ENCODE peak calls at places on chromosome 17, in five cellular contexts. One of them, this sample, is unnamed.

GRCh38 chr17:56096026-56096807 is 57.1 kb upstream of the ANKFN1 start:
- DNase-seq in RWPE1: no peak
- DNase-seq in astrocyte of the spinal cord: peak; percentile 38
- DNase-seq in uterus: no peak
- DNase-seq in CD4-positive, alpha-beta T cell: no peak
- DNase-seq in this sample: no peak

GRCh38 chr17:20927586-20927985 is 115.2 kb downstream of the USP22 start:
- DNase-seq in RWPE1: no peak
- DNase-seq in astrocyte of the spinal cord: no peak
- DNase-seq in uterus: peak; percentile 67
- DNase-seq in CD4-positive, alpha-beta T cell: no peak
- DNase-seq in this sample: no peak

GRCh38 chr17:40547079-40547784 is 18.0 kb downstream of the CCR7 start:
- DNase-seq in RWPE1: peak; percentile 82
- DNase-seq in astrocyte of the spinal cord: peak; percentile 26
- DNase-seq in uterus: peak; percentile 22
- DNase-seq in CD4-positive, alpha-beta T cell: peak; percentile 60
- DNase-seq in this sample: no peak

GRCh38 chr17:53570731-53571130 is 252.0 kb upstream of the KIF2B start:
- DNase-seq in RWPE1: no peak
- DNase-seq in astrocyte of the spinal cord: no peak
- DNase-seq in uterus: no peak
- DNase-seq in CD4-positive, alpha-beta T cell: no peak
- DNase-seq in this sample: no peak

GRCh38 chr17:81004336-81005015 is 12.8 kb downstream of the CHMP6 start:
- DNase-seq in RWPE1: no peak
- DNase-seq in astrocyte of the spinal cord: no peak
- DNase-seq in uterus: no peak
- DNase-seq in CD4-positive, alpha-beta T cell: no peak
- DNase-seq in this sample: no peak

GRCh38 chr17:48642059-48642842 is 16.1 kb upstream of the HOXB9 start:
- DNase-seq in RWPE1: no peak
- DNase-seq in astrocyte of the spinal cord: peak; percentile 59
- DNase-seq in uterus: no peak
- DNase-seq in CD4-positive, alpha-beta T cell: no peak
- DNase-seq in this sample: no peak

GRCh38 chr17:57931488-57932137 is 23.6 kb downstream of the CUEDC1 start:
- DNase-seq in RWPE1: no peak
- DNase-seq in astrocyte of the spinal cord: no peak
- DNase-seq in uterus: no peak
- DNase-seq in CD4-positive, alpha-beta T cell: no peak
- DNase-seq in this sample: no peak

GRCh38 chr17:81440511-81441244 is 45.4 kb downstream of the BAHCC1 start:
- DNase-seq in RWPE1: no peak
- DNase-seq in astrocyte of the spinal cord: no peak
- DNase-seq in uterus: no peak
- DNase-seq in CD4-positive, alpha-beta T cell: no peak
- DNase-seq in this sample: peak; percentile 94

GRCh38 chr17:79792984-79793923 is 3.6 kb downstream of the CBX8 start:
- DNase-seq in RWPE1: no peak
- DNase-seq in astrocyte of the spinal cord: peak; percentile 55
- DNase-seq in uterus: no peak
- DNase-seq in CD4-positive, alpha-beta T cell: no peak
- DNase-seq in this sample: no peak

GRCh38 chr17:59038734-59039133 is 67.9 kb downstream of the TRIM37 start:
- DNase-seq in RWPE1: no peak
- DNase-seq in astrocyte of the spinal cord: peak; percentile 8
- DNase-seq in uterus: no peak
- DNase-seq in CD4-positive, alpha-beta T cell: no peak
- DNase-seq in this sample: no peak

GRCh38 chr17:49290690-49291326 is 60.2 kb upstream of the PHOSPHO1 start:
- DNase-seq in RWPE1: peak; percentile 31
- DNase-seq in astrocyte of the spinal cord: peak; percentile 39
- DNase-seq in uterus: no peak
- DNase-seq in CD4-positive, alpha-beta T cell: no peak
- DNase-seq in this sample: no peak

GRCh38 chr17:21287703-21288449 is 3.4 kb downstream of the MAP2K3 start:
- DNase-seq in RWPE1: peak; percentile 91
- DNase-seq in astrocyte of the spinal cord: peak; percentile 95
- DNase-seq in uterus: peak; percentile 92
- DNase-seq in CD4-positive, alpha-beta T cell: peak; percentile 88
- DNase-seq in this sample: no peak

GRCh38 chr17:38609280-38610031 is 3.7 kb upstream of the SRCIN1 start:
- DNase-seq in RWPE1: no peak
- DNase-seq in astrocyte of the spinal cord: no peak
- DNase-seq in uterus: no peak
- DNase-seq in CD4-positive, alpha-beta T cell: no peak
- DNase-seq in this sample: no peak

GRCh38 chr17:81641825-81642489 is 5.0 kb downstream of the TSPAN10 start:
- DNase-seq in RWPE1: peak; percentile 92
- DNase-seq in astrocyte of the spinal cord: peak; percentile 47
- DNase-seq in uterus: no peak
- DNase-seq in CD4-positive, alpha-beta T cell: no peak
- DNase-seq in this sample: no peak

GRCh38 chr17:5618511-5618910 is 34.2 kb upstream of the NLRP1 start:
- DNase-seq in RWPE1: no peak
- DNase-seq in astrocyte of the spinal cord: no peak
- DNase-seq in uterus: no peak
- DNase-seq in CD4-positive, alpha-beta T cell: no peak
- DNase-seq in this sample: no peak

GRCh38 chr17:41655611-41656111 is 31.3 kb upstream of the KRT17 start:
- DNase-seq in RWPE1: peak; percentile 95
- DNase-seq in astrocyte of the spinal cord: no peak
- DNase-seq in uterus: no peak
- DNase-seq in CD4-positive, alpha-beta T cell: no peak
- DNase-seq in this sample: no peak

GRCh38 chr17:27544350-27545131 is 86.4 kb upstream of the LGALS9 start:
- DNase-seq in RWPE1: no peak
- DNase-seq in astrocyte of the spinal cord: peak; percentile 91
- DNase-seq in uterus: no peak
- DNase-seq in CD4-positive, alpha-beta T cell: no peak
- DNase-seq in this sample: no peak

GRCh38 chr17:40315678-40316570 is 6.9 kb downstream of the RARA start:
- DNase-seq in RWPE1: no peak
- DNase-seq in astrocyte of the spinal cord: no peak
- DNase-seq in uterus: peak; percentile 22
- DNase-seq in CD4-positive, alpha-beta T cell: no peak
- DNase-seq in this sample: no peak

GRCh38 chr17:66636111-66636510 is 198.8 kb upstream of the CACNG5 start:
- DNase-seq in RWPE1: peak; percentile 41
- DNase-seq in astrocyte of the spinal cord: peak; percentile 86
- DNase-seq in uterus: no peak
- DNase-seq in CD4-positive, alpha-beta T cell: no peak
- DNase-seq in this sample: no peak

GRCh38 chr17:77734371-77735050 is 224.0 kb upstream of the TNRC6C start:
- DNase-seq in RWPE1: peak; percentile 62
- DNase-seq in astrocyte of the spinal cord: no peak
- DNase-seq in uterus: peak; percentile 95
- DNase-seq in CD4-positive, alpha-beta T cell: no peak
- DNase-seq in this sample: peak; percentile 71

GRCh38 chr17:19343671-19344151 is 18.8 kb downstream of the B9D1 start:
- DNase-seq in RWPE1: no peak
- DNase-seq in astrocyte of the spinal cord: no peak
- DNase-seq in uterus: no peak
- DNase-seq in CD4-positive, alpha-beta T cell: no peak
- DNase-seq in this sample: no peak

DNA sequence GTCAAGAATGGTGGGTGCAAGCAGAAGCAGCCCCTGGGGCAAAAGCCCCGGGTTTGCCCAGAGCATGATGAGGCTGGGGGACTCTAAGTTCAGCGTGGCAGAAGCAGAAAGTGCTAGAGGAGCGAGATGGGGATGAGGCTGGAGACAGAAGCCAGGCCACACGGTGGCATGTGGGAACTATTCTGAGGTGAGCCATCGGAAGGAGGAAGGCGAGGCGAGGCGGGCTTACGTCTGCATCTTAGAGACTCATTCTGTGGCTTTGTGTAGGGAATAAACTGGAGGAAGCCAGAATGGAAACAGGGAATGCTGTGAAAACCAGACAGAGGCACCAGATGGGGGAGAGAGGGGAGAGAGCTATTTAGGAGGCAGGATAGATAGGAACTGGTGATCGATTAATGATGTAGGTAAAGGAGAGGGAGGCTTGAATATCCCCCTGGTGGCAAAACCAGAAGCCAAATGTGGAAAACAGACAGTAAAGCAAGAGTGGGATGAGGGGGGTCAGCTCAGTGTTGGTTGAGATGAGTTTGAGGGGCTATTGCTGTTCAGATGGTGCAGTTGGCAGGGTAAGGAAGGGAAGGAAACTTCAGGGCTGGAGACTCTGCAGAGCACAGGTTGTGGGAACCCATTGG is 3.1 kb upstream of the TNFSF13 start:
- DNase-seq in RWPE1: no peak
- DNase-seq in astrocyte of the spinal cord: no peak
- DNase-seq in uterus: no peak
- DNase-seq in CD4-positive, alpha-beta T cell: no peak
- DNase-seq in this sample: no peak
- TF ChIP-seq CTCF in RWPE1: no peak
- TF ChIP-seq CTCF in astrocyte of the spinal cord: peak; percentile 22
- TF ChIP-seq CTCF in uterus: no peak
- TF ChIP-seq CTCF in CD4-positive, alpha-beta T cell: no peak
- TF ChIP-seq CTCF in this sample: no peak

GRCh38 chr17:34755981-34756669 is 176.7 kb downstream of the TMEM132E start:
- DNase-seq in RWPE1: no peak
- DNase-seq in astrocyte of the spinal cord: no peak
- DNase-seq in uterus: no peak
- DNase-seq in CD4-positive, alpha-beta T cell: no peak
- DNase-seq in this sample: no peak
- TF ChIP-seq CTCF in RWPE1: no peak
- TF ChIP-seq CTCF in astrocyte of the spinal cord: no peak
- TF ChIP-seq CTCF in uterus: no peak
- TF ChIP-seq CTCF in CD4-positive, alpha-beta T cell: no peak
- TF ChIP-seq CTCF in this sample: no peak

GRCh38 chr17:43983515-43984411 is 20.7 kb upstream of the NAGS start:
- DNase-seq in RWPE1: no peak
- DNase-seq in astrocyte of the spinal cord: no peak
- DNase-seq in uterus: no peak
- DNase-seq in CD4-positive, alpha-beta T cell: no peak
- DNase-seq in this sample: no peak
- TF ChIP-seq CTCF in RWPE1: no peak
- TF ChIP-seq CTCF in astrocyte of the spinal cord: peak; percentile 39
- TF ChIP-seq CTCF in uterus: no peak
- TF ChIP-seq CTCF in CD4-positive, alpha-beta T cell: no peak
- TF ChIP-seq CTCF in this sample: no peak

DNA sequence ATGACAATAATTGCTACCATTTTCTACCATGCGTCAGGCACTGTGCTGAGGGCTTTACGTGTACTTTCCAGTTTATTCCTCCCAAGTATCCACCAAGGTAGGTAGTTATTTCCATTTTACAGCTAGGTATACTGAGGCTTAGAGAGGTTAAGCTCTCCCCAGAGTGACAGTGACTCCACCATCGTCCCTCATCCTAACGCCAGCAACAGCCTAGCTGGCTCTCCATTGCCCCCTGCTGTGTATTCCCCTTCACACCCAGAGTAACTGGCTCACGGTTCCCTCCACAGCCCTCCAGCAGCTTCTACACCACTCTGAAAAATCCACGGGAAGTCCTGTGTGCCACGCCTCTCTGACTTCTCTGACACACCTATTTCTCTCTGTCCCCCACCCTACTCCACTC is 7.1 kb upstream of the ASGR1 start:
- DNase-seq in RWPE1: no peak
- DNase-seq in astrocyte of the spinal cord: no peak
- DNase-seq in uterus: no peak
- DNase-seq in CD4-positive, alpha-beta T cell: no peak
- DNase-seq in this sample: no peak
- TF ChIP-seq CTCF in RWPE1: no peak
- TF ChIP-seq CTCF in astrocyte of the spinal cord: peak; percentile 15
- TF ChIP-seq CTCF in uterus: no peak
- TF ChIP-seq CTCF in CD4-positive, alpha-beta T cell: no peak
- TF ChIP-seq CTCF in this sample: no peak

GRCh38 chr17:50634123-50634914 is at the start of gene ABCC3:
- DNase-seq in RWPE1: peak; percentile 68
- DNase-seq in astrocyte of the spinal cord: no peak
- DNase-seq in uterus: no peak
- DNase-seq in CD4-positive, alpha-beta T cell: no peak
- DNase-seq in this sample: no peak
- TF ChIP-seq CTCF in RWPE1: no peak
- TF ChIP-seq CTCF in astrocyte of the spinal cord: no peak
- TF ChIP-seq CTCF in uterus: no peak
- TF ChIP-seq CTCF in CD4-positive, alpha-beta T cell: no peak
- TF ChIP-seq CTCF in this sample: no peak

GRCh38 chr17:6712058-6712853 is 913 bp downstream of the SLC13A5 start:
- DNase-seq in RWPE1: peak; percentile 76
- DNase-seq in astrocyte of the spinal cord: peak; percentile 19
- DNase-seq in uterus: no peak
- DNase-seq in CD4-positive, alpha-beta T cell: no peak
- DNase-seq in this sample: no peak

GRCh38 chr17:6711681-6712057 is 1.5 kb downstream of the SLC13A5 start:
- DNase-seq in RWPE1: no peak
- DNase-seq in astrocyte of the spinal cord: no peak
- DNase-seq in uterus: no peak
- DNase-seq in CD4-positive, alpha-beta T cell: no peak
- DNase-seq in this sample: no peak

GRCh38 chr17:6711081-6711674 is 2.0 kb downstream of the SLC13A5 start:
- DNase-seq in RWPE1: no peak
- DNase-seq in astrocyte of the spinal cord: no peak
- DNase-seq in uterus: no peak
- DNase-seq in CD4-positive, alpha-beta T cell: no peak
- DNase-seq in this sample: no peak

GRCh38 chr17:6708357-6708961 is 4.7 kb downstream of the SLC13A5 start:
- DNase-seq in RWPE1: no peak
- DNase-seq in astrocyte of the spinal cord: no peak
- DNase-seq in uterus: no peak
- DNase-seq in CD4-positive, alpha-beta T cell: no peak
- DNase-seq in this sample: no peak

GRCh38 chr17:6710317-6710716 is 2.9 kb downstream of the SLC13A5 start:
- DNase-seq in RWPE1: no peak
- DNase-seq in astrocyte of the spinal cord: no peak
- DNase-seq in uterus: no peak
- DNase-seq in CD4-positive, alpha-beta T cell: no peak
- DNase-seq in this sample: no peak
- TF ChIP-seq CTCF in RWPE1: no peak
- TF ChIP-seq CTCF in astrocyte of the spinal cord: no peak
- TF ChIP-seq CTCF in uterus: no peak
- TF ChIP-seq CTCF in CD4-positive, alpha-beta T cell: no peak
- TF ChIP-seq CTCF in this sample: no peak